ENCODE peak calls at places on chromosome 7, in nine cellular contexts. One of them, this sample, is unnamed.

GRCh38 chr7:41148521-41148951 is 554.4 kb downstream of the INHBA start:
- DNase-seq in heart left ventricle: no peak
- DNase-seq in neuronal stem cell: no peak
- DNase-seq in CD8-positive, alpha-beta T cell: no peak
- DNase-seq in astrocyte: peak
- DNase-seq in uterus: no peak
- DNase-seq in left ventricle myocardium inferior: no peak
- DNase-seq in thyroid gland: no peak
- DNase-seq in H9: no peak
- DNase-seq in this sample: no peak

GRCh38 chr7:44380179-44380830 is 54.9 kb upstream of the CAMK2B start:
- DNase-seq in uterus: no peak
- DNase-seq in astrocyte: no peak
- DNase-seq in left ventricle myocardium inferior: no peak
- DNase-seq in CD8-positive, alpha-beta T cell: peak
- DNase-seq in H9: no peak
- DNase-seq in neuronal stem cell: no peak
- DNase-seq in heart left ventricle: no peak
- DNase-seq in thyroid gland: no peak
- DNase-seq in this sample: no peak

GRCh38 chr7:41003031-41003925 is 699.6 kb downstream of the INHBA start:
- DNase-seq in uterus: no peak
- DNase-seq in CD8-positive, alpha-beta T cell: no peak
- DNase-seq in left ventricle myocardium inferior: peak
- DNase-seq in thyroid gland: peak
- DNase-seq in heart left ventricle: no peak
- DNase-seq in neuronal stem cell: peak
- DNase-seq in astrocyte: no peak
- DNase-seq in H9: peak
- DNase-seq in this sample: peak

GRCh38 chr7:35784332-35784731 is 16.5 kb upstream of the SEPTIN7 start:
- DNase-seq in CD8-positive, alpha-beta T cell: no peak
- DNase-seq in uterus: no peak
- DNase-seq in left ventricle myocardium inferior: no peak
- DNase-seq in neuronal stem cell: no peak
- DNase-seq in thyroid gland: no peak
- DNase-seq in astrocyte: no peak
- DNase-seq in H9: no peak
- DNase-seq in heart left ventricle: no peak
- DNase-seq in this sample: no peak

GRCh38 chr7:5177060-5177459 is 13.0 kb upstream of the WIPI2 start:
- DNase-seq in uterus: peak
- DNase-seq in CD8-positive, alpha-beta T cell: no peak
- DNase-seq in astrocyte: peak
- DNase-seq in H9: no peak
- DNase-seq in thyroid gland: peak
- DNase-seq in heart left ventricle: peak
- DNase-seq in left ventricle myocardium inferior: peak
- DNase-seq in neuronal stem cell: no peak
- DNase-seq in this sample: no peak

GRCh38 chr7:127251458-127252379 is 1.0 kb downstream of the GRM8 start:
- DNase-seq in astrocyte: no peak
- DNase-seq in H9: peak
- DNase-seq in uterus: no peak
- DNase-seq in left ventricle myocardium inferior: no peak
- DNase-seq in CD8-positive, alpha-beta T cell: peak
- DNase-seq in thyroid gland: peak
- DNase-seq in neuronal stem cell: peak
- DNase-seq in heart left ventricle: no peak
- DNase-seq in this sample: peak

GRCh38 chr7:6168469-6168868 is 104.0 kb downstream of the CYTH3 start:
- DNase-seq in H9: no peak
- DNase-seq in heart left ventricle: no peak
- DNase-seq in thyroid gland: no peak
- DNase-seq in CD8-positive, alpha-beta T cell: no peak
- DNase-seq in uterus: no peak
- DNase-seq in left ventricle myocardium inferior: no peak
- DNase-seq in astrocyte: no peak
- DNase-seq in neuronal stem cell: no peak
- DNase-seq in this sample: no peak

GRCh38 chr7:129843982-129844840 is 108.5 kb downstream of the UBE2H start:
- DNase-seq in thyroid gland: no peak
- DNase-seq in astrocyte: no peak
- DNase-seq in CD8-positive, alpha-beta T cell: no peak
- DNase-seq in H9: no peak
- DNase-seq in uterus: no peak
- DNase-seq in neuronal stem cell: no peak
- DNase-seq in heart left ventricle: no peak
- DNase-seq in left ventricle myocardium inferior: no peak
- DNase-seq in this sample: peak

GRCh38 chr7:28474267-28474618 is 61.9 kb downstream of the CREB5 start:
- DNase-seq in neuronal stem cell: no peak
- DNase-seq in thyroid gland: no peak
- DNase-seq in H9: no peak
- DNase-seq in left ventricle myocardium inferior: no peak
- DNase-seq in astrocyte: no peak
- DNase-seq in CD8-positive, alpha-beta T cell: no peak
- DNase-seq in heart left ventricle: no peak
- DNase-seq in uterus: peak
- DNase-seq in this sample: no peak

GRCh38 chr7:67377939-67378862 is 381.6 kb downstream of the TYW1 start:
- DNase-seq in H9: peak
- DNase-seq in left ventricle myocardium inferior: peak
- DNase-seq in thyroid gland: peak
- DNase-seq in heart left ventricle: peak
- DNase-seq in neuronal stem cell: peak
- DNase-seq in CD8-positive, alpha-beta T cell: peak
- DNase-seq in uterus: peak
- DNase-seq in astrocyte: peak
- DNase-seq in this sample: peak

DNA sequence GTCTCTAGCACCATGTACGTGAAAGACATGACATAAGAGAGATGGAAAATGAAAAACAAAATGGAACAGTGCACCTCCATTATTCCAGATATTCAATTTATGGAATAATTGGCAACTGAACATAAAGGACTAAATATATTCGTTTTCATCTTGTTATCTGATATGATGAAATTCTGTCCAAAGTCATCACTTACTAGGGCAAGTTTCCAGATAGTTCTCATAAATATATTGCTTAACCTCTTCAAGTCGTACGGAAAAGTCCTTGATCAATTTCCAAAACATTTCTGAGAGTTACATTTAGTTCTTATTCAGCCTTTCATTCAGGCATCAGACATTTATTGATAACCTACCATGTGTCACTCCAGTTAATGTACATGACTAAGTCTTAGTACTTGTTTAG is 185.2 kb downstream of the HGF start:
- DNase-seq in CD8-positive, alpha-beta T cell: no peak
- DNase-seq in heart left ventricle: no peak
- DNase-seq in H9: no peak
- DNase-seq in astrocyte: no peak
- DNase-seq in neuronal stem cell: no peak
- DNase-seq in uterus: no peak
- DNase-seq in left ventricle myocardium inferior: no peak
- DNase-seq in thyroid gland: no peak
- DNase-seq in this sample: no peak
- H3K27ac ChIP-seq in CD8-positive, alpha-beta T cell: no peak
- H3K27ac ChIP-seq in heart left ventricle: no peak
- H3K27ac ChIP-seq in H9: no peak
- H3K27ac ChIP-seq in astrocyte: no peak
- H3K27ac ChIP-seq in neuronal stem cell: no peak
- H3K27ac ChIP-seq in uterus: no peak
- H3K27ac ChIP-seq in left ventricle myocardium inferior: no peak
- H3K27ac ChIP-seq in thyroid gland: no peak
- H3K27ac ChIP-seq in this sample: no peak

GRCh38 chr7:134773164-134773563 is 6.3 kb upstream of the CALD1 start:
- DNase-seq in astrocyte: no peak
- DNase-seq in heart left ventricle: no peak
- DNase-seq in left ventricle myocardium inferior: no peak
- DNase-seq in neuronal stem cell: no peak
- DNase-seq in CD8-positive, alpha-beta T cell: no peak
- DNase-seq in H9: no peak
- DNase-seq in uterus: no peak
- DNase-seq in thyroid gland: no peak
- DNase-seq in this sample: no peak
- H3K27ac ChIP-seq in astrocyte: no peak
- H3K27ac ChIP-seq in heart left ventricle: no peak
- H3K27ac ChIP-seq in left ventricle myocardium inferior: no peak
- H3K27ac ChIP-seq in neuronal stem cell: no peak
- H3K27ac ChIP-seq in CD8-positive, alpha-beta T cell: no peak
- H3K27ac ChIP-seq in H9: no peak
- H3K27ac ChIP-seq in uterus: no peak
- H3K27ac ChIP-seq in thyroid gland: no peak
- H3K27ac ChIP-seq in this sample: no peak

GRCh38 chr7:2425749-2426148 is 22.3 kb downstream of the CHST12 start:
- DNase-seq in astrocyte: no peak
- DNase-seq in H9: no peak
- DNase-seq in left ventricle myocardium inferior: no peak
- DNase-seq in heart left ventricle: no peak
- DNase-seq in thyroid gland: no peak
- DNase-seq in uterus: no peak
- DNase-seq in CD8-positive, alpha-beta T cell: no peak
- DNase-seq in neuronal stem cell: no peak
- DNase-seq in this sample: no peak

GRCh38 chr7:2436341-2437104 is 33.1 kb downstream of the CHST12 start:
- DNase-seq in neuronal stem cell: no peak
- DNase-seq in thyroid gland: no peak
- DNase-seq in H9: no peak
- DNase-seq in left ventricle myocardium inferior: no peak
- DNase-seq in uterus: no peak
- DNase-seq in astrocyte: no peak
- DNase-seq in heart left ventricle: no peak
- DNase-seq in CD8-positive, alpha-beta T cell: no peak
- DNase-seq in this sample: no peak

GRCh38 chr7:2433713-2434550 is 30.5 kb downstream of the CHST12 start:
- DNase-seq in left ventricle myocardium inferior: no peak
- DNase-seq in thyroid gland: no peak
- DNase-seq in CD8-positive, alpha-beta T cell: no peak
- DNase-seq in uterus: no peak
- DNase-seq in neuronal stem cell: no peak
- DNase-seq in heart left ventricle: no peak
- DNase-seq in astrocyte: no peak
- DNase-seq in H9: no peak
- DNase-seq in this sample: no peak

GRCh38 chr7:2432910-2433712 is 29.7 kb downstream of the CHST12 start:
- DNase-seq in CD8-positive, alpha-beta T cell: no peak
- DNase-seq in heart left ventricle: no peak
- DNase-seq in thyroid gland: no peak
- DNase-seq in left ventricle myocardium inferior: no peak
- DNase-seq in neuronal stem cell: no peak
- DNase-seq in astrocyte: no peak
- DNase-seq in uterus: no peak
- DNase-seq in H9: no peak
- DNase-seq in this sample: no peak

DNA sequence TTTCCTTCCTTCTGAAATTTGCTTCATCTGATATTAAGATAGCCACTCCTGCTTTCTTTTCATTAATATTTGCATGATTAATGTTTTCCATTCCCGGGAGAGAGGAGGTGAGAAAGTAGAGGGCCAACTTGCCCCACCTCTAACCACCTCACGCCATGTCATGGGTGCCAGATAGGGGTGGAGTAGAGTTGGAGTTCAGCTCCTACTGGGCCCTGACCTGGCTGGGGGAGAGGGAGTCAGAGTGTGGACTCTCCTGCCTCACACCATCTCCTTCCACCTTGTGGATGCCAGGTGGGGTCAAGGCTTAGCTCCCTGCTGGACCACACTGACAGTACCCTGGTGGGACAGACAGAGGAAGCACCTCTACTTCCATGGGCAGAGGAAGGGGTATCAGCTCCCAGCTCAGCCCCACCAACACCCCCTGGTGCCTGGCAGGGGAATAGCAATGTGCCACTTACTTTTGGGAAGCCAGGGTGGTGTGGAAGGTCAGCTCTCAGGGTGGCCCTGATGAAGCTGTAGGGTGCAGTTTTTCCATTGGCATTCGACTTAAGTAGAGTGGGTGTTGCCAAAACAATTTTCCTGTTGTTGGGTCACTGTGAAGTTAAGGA is 28.0 kb downstream of the CHST12 start:
- DNase-seq in CD8-positive, alpha-beta T cell: peak
- DNase-seq in H9: peak
- DNase-seq in thyroid gland: no peak
- DNase-seq in uterus: no peak
- DNase-seq in left ventricle myocardium inferior: no peak
- DNase-seq in neuronal stem cell: no peak
- DNase-seq in heart left ventricle: no peak
- DNase-seq in astrocyte: no peak
- DNase-seq in this sample: peak
- H3K27ac ChIP-seq in CD8-positive, alpha-beta T cell: no peak
- H3K27ac ChIP-seq in H9: no peak
- H3K27ac ChIP-seq in thyroid gland: no peak
- H3K27ac ChIP-seq in uterus: no peak
- H3K27ac ChIP-seq in left ventricle myocardium inferior: no peak
- H3K27ac ChIP-seq in neuronal stem cell: no peak
- H3K27ac ChIP-seq in heart left ventricle: no peak
- H3K27ac ChIP-seq in astrocyte: no peak
- H3K27ac ChIP-seq in this sample: no peak

DNA sequence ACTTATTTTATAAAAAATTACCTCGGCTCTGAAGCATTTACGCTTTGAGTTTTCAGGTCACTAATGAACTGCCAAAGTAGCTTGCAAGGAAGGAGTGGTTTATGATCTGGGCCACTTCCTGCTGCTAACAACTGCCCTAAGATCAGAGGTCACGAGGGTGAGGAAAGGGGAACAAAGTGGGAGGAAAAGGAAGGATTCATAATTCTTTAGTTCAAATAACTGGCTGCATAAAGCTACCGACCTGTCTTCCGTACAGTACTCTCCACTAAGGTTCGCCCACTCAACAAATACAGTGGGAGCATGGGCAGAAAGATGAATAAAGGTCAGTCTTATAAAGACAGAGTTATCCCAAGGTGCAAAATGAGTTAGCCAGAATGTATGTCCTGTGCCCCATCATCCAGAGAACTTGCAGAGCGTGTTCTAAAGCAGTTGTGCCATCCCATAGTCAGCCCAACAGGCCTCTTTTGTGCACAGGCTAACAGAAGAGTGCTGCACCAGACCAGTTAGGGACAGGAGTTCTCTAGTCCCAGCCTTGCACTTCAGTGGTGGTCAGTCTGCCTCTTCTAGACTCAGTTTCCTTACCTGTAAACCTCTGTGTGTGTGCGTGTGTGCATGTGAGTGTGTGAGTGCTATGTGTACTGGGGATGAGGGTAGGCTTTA is 65.9 kb downstream of the CREB3L2 start:
- DNase-seq in uterus: no peak
- DNase-seq in neuronal stem cell: no peak
- DNase-seq in astrocyte: no peak
- DNase-seq in H9: no peak
- DNase-seq in heart left ventricle: peak
- DNase-seq in left ventricle myocardium inferior: no peak
- DNase-seq in thyroid gland: no peak
- DNase-seq in CD8-positive, alpha-beta T cell: no peak
- DNase-seq in this sample: peak
- H3K27ac ChIP-seq in uterus: peak
- H3K27ac ChIP-seq in neuronal stem cell: no peak
- H3K27ac ChIP-seq in astrocyte: peak
- H3K27ac ChIP-seq in H9: no peak
- H3K27ac ChIP-seq in heart left ventricle: peak
- H3K27ac ChIP-seq in left ventricle myocardium inferior: peak
- H3K27ac ChIP-seq in thyroid gland: peak
- H3K27ac ChIP-seq in CD8-positive, alpha-beta T cell: no peak
- H3K27ac ChIP-seq in this sample: peak

GRCh38 chr7:100162874-100163533 is 4.5 kb upstream of the TRAPPC14 start:
- DNase-seq in thyroid gland: no peak
- DNase-seq in astrocyte: no peak
- DNase-seq in CD8-positive, alpha-beta T cell: no peak
- DNase-seq in neuronal stem cell: no peak
- DNase-seq in heart left ventricle: no peak
- DNase-seq in uterus: no peak
- DNase-seq in H9: peak
- DNase-seq in left ventricle myocardium inferior: no peak
- DNase-seq in this sample: peak
- H3K27ac ChIP-seq in thyroid gland: no peak
- H3K27ac ChIP-seq in astrocyte: no peak
- H3K27ac ChIP-seq in CD8-positive, alpha-beta T cell: peak
- H3K27ac ChIP-seq in neuronal stem cell: no peak
- H3K27ac ChIP-seq in heart left ventricle: no peak
- H3K27ac ChIP-seq in uterus: no peak
- H3K27ac ChIP-seq in H9: no peak
- H3K27ac ChIP-seq in left ventricle myocardium inferior: no peak
- H3K27ac ChIP-seq in this sample: peak